ENCODE peak calls at places on chromosomes 2 and 18, in nine cellular contexts. R, I, K, O, B, Y, H, Z and F are unnamed samples.

GRCh38 chr2:134169788-134170187 is 84.1 kb upstream of the MGAT5 start:
- ATAC-seq in K (no peak), O (peak), Z (peak), H (no peak), I (no peak), Y (peak), B (peak), R (no peak), F (no peak)

GRCh38 chr2:120867290-120868231 is 131.9 kb downstream of the GLI2 start:
- ATAC-seq in Y (no peak), I (peak), Z (no peak), B (no peak), R (peak), O (no peak), K (peak), H (peak), F (peak)

GRCh38 chr18:43893001-43893637 is 615.8 kb upstream of the SYT4 start:
- ATAC-seq in Z (no peak), H (no peak), B (no peak), Y (no peak), O (no peak), I (peak), K (no peak), R (no peak), F (peak)

GRCh38 chr2:60094450-60094929 is 459.0 kb downstream of the BCL11A start:
- ATAC-seq in Z (no peak), K (no peak), Y (no peak), R (peak), B (no peak), I (no peak), O (no peak), H (no peak), F (no peak)

GRCh38 chr2:212939777-212940531 is 211.5 kb downstream of the IKZF2 start:
- ATAC-seq in K (peak), Y (no peak), I (peak), H (no peak), Z (no peak), R (no peak), B (no peak), O (no peak), F (no peak)

GRCh38 chr2:150486539-150487484 is 655 bp downstream of the RND3 start:
- ATAC-seq in Y (no peak), H (peak), O (no peak), B (no peak), I (peak), Z (no peak), R (peak), K (peak), F (peak)

GRCh38 chr18:63346471-63347183 is 20.4 kb downstream of the KDSR start:
- ATAC-seq in Y (no peak), I (peak), R (peak), B (no peak), Z (no peak), O (no peak), H (no peak), K (no peak), F (no peak)

GRCh38 chr2:215320679-215321078 is 8.8 kb downstream of the ATIC start:
- ATAC-seq in R (no peak), K (no peak), I (peak), B (no peak), O (no peak), Y (no peak), Z (no peak), H (no peak), F (no peak)

GRCh38 chr2:207219036-207219435 is 53.3 kb upstream of the KLF7 start:
- ATAC-seq in R (no peak), I (no peak), Y (no peak), Z (no peak), B (no peak), O (no peak), H (no peak), K (no peak), F (no peak)

GRCh38 chr2:164535280-164536025 is 85.8 kb downstream of the GRB14 start:
- ATAC-seq in K (no peak), Y (no peak), R (peak), Z (no peak), I (no peak), H (no peak), B (no peak), O (no peak), F (no peak)

GRCh38 chr2:18896106-18896505 is 306.7 kb upstream of the NT5C1B start:
- ATAC-seq in K (no peak), Y (no peak), O (no peak), H (no peak), B (no peak), R (no peak), I (no peak), Z (no peak), F (no peak)

GRCh38 chr18:22737054-22737453 is 196.1 kb upstream of the RBBP8 start:
- ATAC-seq in R (no peak), O (peak), K (peak), H (no peak), I (no peak), Z (no peak), B (peak), Y (no peak), F (no peak)

GRCh38 chr2:38751847-38752410 is 768 bp upstream of the SRSF7 start:
- ATAC-seq in Z (peak), B (peak), I (no peak), H (peak), O (no peak), R (no peak), K (peak), Y (peak), F (no peak)

GRCh38 chr2:74507926-74508520 is 528 bp upstream of the PCGF1 start:
- ATAC-seq in Z (peak), R (no peak), Y (no peak), I (peak), K (no peak), O (peak), B (no peak), H (peak), F (no peak)

GRCh38 chr2:85009019-85009618 is 38.2 kb downstream of the KCMF1 start:
- ATAC-seq in O (peak), Y (no peak), B (no peak), K (no peak), Z (peak), I (peak), H (no peak), R (no peak), F (no peak)

GRCh38 chr2:55247025-55247424 is 14.5 kb downstream of the RPS27A start:
- ATAC-seq in Z (no peak), Y (no peak), H (no peak), O (no peak), B (no peak), I (no peak), R (no peak), K (no peak), F (no peak)

GRCh38 chr2:232350804-232351685 is 27.5 kb upstream of the ALPP start:
- ATAC-seq in R (no peak), Y (no peak), I (peak), Z (peak), K (no peak), H (no peak), O (no peak), B (no peak), F (no peak)

GRCh38 chr2:61011649-61012048 is 5.9 kb upstream of the PEX13 start:
- ATAC-seq in Z (no peak), H (no peak), Y (no peak), K (no peak), O (no peak), R (no peak), I (no peak), B (no peak), F (no peak)